ENCODE peak calls at places on chromosomes 16 and 17, in ten cellular contexts. One of them, this sample, is unnamed.

GRCh38 chr17:888998-889401 is 90.6 kb downstream of the NXN start:
- DNase-seq in activated CD8-positive, alpha-beta memory T cell treated with anti-CD3 and anti-CD28 coated beads for 4 hours: no peak
- DNase-seq in NCI-H2029: no peak
- DNase-seq in progenitor cell of endocrine pancreas: no peak
- DNase-seq in OCI-LY7: peak
- DNase-seq in ureter: no peak
- DNase-seq in H54: no peak
- DNase-seq in mammary epithelial cell: no peak
- DNase-seq in HCT116: no peak
- DNase-seq in ELR: no peak
- DNase-seq in this sample: no peak

GRCh38 chr16:69384974-69385373 is 833 bp downstream of the TERF2 start:
- DNase-seq in activated CD8-positive, alpha-beta memory T cell treated with anti-CD3 and anti-CD28 coated beads for 4 hours: no peak
- DNase-seq in NCI-H2029: no peak
- DNase-seq in progenitor cell of endocrine pancreas: no peak
- DNase-seq in OCI-LY7: peak
- DNase-seq in ureter: no peak
- DNase-seq in H54: no peak
- DNase-seq in mammary epithelial cell: no peak
- DNase-seq in HCT116: no peak
- DNase-seq in ELR: no peak
- DNase-seq in this sample: no peak

GRCh38 chr17:57879437-57880085 is 29.7 kb upstream of the MRPS23 start:
- DNase-seq in activated CD8-positive, alpha-beta memory T cell treated with anti-CD3 and anti-CD28 coated beads for 4 hours: no peak
- DNase-seq in NCI-H2029: no peak
- DNase-seq in progenitor cell of endocrine pancreas: no peak
- DNase-seq in OCI-LY7: no peak
- DNase-seq in ureter: no peak
- DNase-seq in H54: peak
- DNase-seq in mammary epithelial cell: no peak
- DNase-seq in HCT116: no peak
- DNase-seq in ELR: peak
- DNase-seq in this sample: no peak

GRCh38 chr16:3094289-3095027 is 4.6 kb downstream of the ZSCAN10 start:
- DNase-seq in activated CD8-positive, alpha-beta memory T cell treated with anti-CD3 and anti-CD28 coated beads for 4 hours: no peak
- DNase-seq in NCI-H2029: no peak
- DNase-seq in progenitor cell of endocrine pancreas: no peak
- DNase-seq in OCI-LY7: peak
- DNase-seq in ureter: no peak
- DNase-seq in H54: peak
- DNase-seq in mammary epithelial cell: peak
- DNase-seq in HCT116: peak
- DNase-seq in ELR: peak
- DNase-seq in this sample: peak

GRCh38 chr17:46771601-46772012 is 46.9 kb downstream of the WNT3 start:
- DNase-seq in activated CD8-positive, alpha-beta memory T cell treated with anti-CD3 and anti-CD28 coated beads for 4 hours: no peak
- DNase-seq in NCI-H2029: no peak
- DNase-seq in progenitor cell of endocrine pancreas: no peak
- DNase-seq in OCI-LY7: peak
- DNase-seq in ureter: no peak
- DNase-seq in H54: peak
- DNase-seq in mammary epithelial cell: no peak
- DNase-seq in HCT116: no peak
- DNase-seq in ELR: peak
- DNase-seq in this sample: peak

GRCh38 chr17:7997186-7997585 is 5.2 kb upstream of the GUCY2D start:
- DNase-seq in activated CD8-positive, alpha-beta memory T cell treated with anti-CD3 and anti-CD28 coated beads for 4 hours: no peak
- DNase-seq in NCI-H2029: no peak
- DNase-seq in progenitor cell of endocrine pancreas: no peak
- DNase-seq in OCI-LY7: peak
- DNase-seq in ureter: no peak
- DNase-seq in H54: peak
- DNase-seq in mammary epithelial cell: peak
- DNase-seq in HCT116: peak
- DNase-seq in ELR: peak
- DNase-seq in this sample: no peak

GRCh38 chr17:83194761-83195329 is 115.4 kb downstream of the METRNL start:
- DNase-seq in activated CD8-positive, alpha-beta memory T cell treated with anti-CD3 and anti-CD28 coated beads for 4 hours: no peak
- DNase-seq in NCI-H2029: no peak
- DNase-seq in progenitor cell of endocrine pancreas: no peak
- DNase-seq in OCI-LY7: no peak
- DNase-seq in ureter: no peak
- DNase-seq in H54: peak
- DNase-seq in mammary epithelial cell: no peak
- DNase-seq in HCT116: no peak
- DNase-seq in ELR: peak
- DNase-seq in this sample: no peak

GRCh38 chr17:45722161-45722560 is 62.0 kb upstream of the CRHR1 start:
- DNase-seq in activated CD8-positive, alpha-beta memory T cell treated with anti-CD3 and anti-CD28 coated beads for 4 hours: no peak
- DNase-seq in NCI-H2029: no peak
- DNase-seq in progenitor cell of endocrine pancreas: no peak
- DNase-seq in OCI-LY7: no peak
- DNase-seq in ureter: no peak
- DNase-seq in H54: no peak
- DNase-seq in mammary epithelial cell: no peak
- DNase-seq in HCT116: peak
- DNase-seq in ELR: peak
- DNase-seq in this sample: no peak

GRCh38 chr17:40553694-40554534 is 11.4 kb downstream of the CCR7 start:
- DNase-seq in activated CD8-positive, alpha-beta memory T cell treated with anti-CD3 and anti-CD28 coated beads for 4 hours: no peak
- DNase-seq in NCI-H2029: peak
- DNase-seq in progenitor cell of endocrine pancreas: no peak
- DNase-seq in OCI-LY7: peak
- DNase-seq in ureter: peak
- DNase-seq in H54: no peak
- DNase-seq in mammary epithelial cell: no peak
- DNase-seq in HCT116: no peak
- DNase-seq in ELR: no peak
- DNase-seq in this sample: peak

GRCh38 chr17:79443026-79443425 is 167.8 kb downstream of the RBFOX3 start:
- DNase-seq in activated CD8-positive, alpha-beta memory T cell treated with anti-CD3 and anti-CD28 coated beads for 4 hours: no peak
- DNase-seq in NCI-H2029: no peak
- DNase-seq in progenitor cell of endocrine pancreas: no peak
- DNase-seq in OCI-LY7: no peak
- DNase-seq in ureter: no peak
- DNase-seq in H54: no peak
- DNase-seq in mammary epithelial cell: no peak
- DNase-seq in HCT116: no peak
- DNase-seq in ELR: no peak
- DNase-seq in this sample: no peak

GRCh38 chr17:48995871-48996695 is 1.1 kb upstream of the IGF2BP1 start:
- DNase-seq in activated CD8-positive, alpha-beta memory T cell treated with anti-CD3 and anti-CD28 coated beads for 4 hours: no peak
- DNase-seq in NCI-H2029: no peak
- DNase-seq in progenitor cell of endocrine pancreas: peak
- DNase-seq in OCI-LY7: peak
- DNase-seq in ureter: no peak
- DNase-seq in H54: peak
- DNase-seq in mammary epithelial cell: no peak
- DNase-seq in HCT116: no peak
- DNase-seq in ELR: peak
- DNase-seq in this sample: no peak

GRCh38 chr16:47553853-47554564 is 92.9 kb downstream of the PHKB start:
- DNase-seq in activated CD8-positive, alpha-beta memory T cell treated with anti-CD3 and anti-CD28 coated beads for 4 hours: no peak
- DNase-seq in NCI-H2029: no peak
- DNase-seq in progenitor cell of endocrine pancreas: no peak
- DNase-seq in OCI-LY7: no peak
- DNase-seq in ureter: no peak
- DNase-seq in H54: no peak
- DNase-seq in mammary epithelial cell: no peak
- DNase-seq in HCT116: no peak
- DNase-seq in ELR: no peak
- DNase-seq in this sample: no peak

GRCh38 chr17:49545811-49546545 is 29.7 kb upstream of the NXPH3 start:
- DNase-seq in activated CD8-positive, alpha-beta memory T cell treated with anti-CD3 and anti-CD28 coated beads for 4 hours: no peak
- DNase-seq in NCI-H2029: no peak
- DNase-seq in progenitor cell of endocrine pancreas: no peak
- DNase-seq in OCI-LY7: no peak
- DNase-seq in ureter: no peak
- DNase-seq in H54: no peak
- DNase-seq in mammary epithelial cell: no peak
- DNase-seq in HCT116: no peak
- DNase-seq in ELR: no peak
- DNase-seq in this sample: no peak

GRCh38 chr16:47664653-47665325 is 203.7 kb downstream of the PHKB start:
- DNase-seq in activated CD8-positive, alpha-beta memory T cell treated with anti-CD3 and anti-CD28 coated beads for 4 hours: no peak
- DNase-seq in NCI-H2029: no peak
- DNase-seq in progenitor cell of endocrine pancreas: no peak
- DNase-seq in OCI-LY7: no peak
- DNase-seq in ureter: no peak
- DNase-seq in H54: no peak
- DNase-seq in mammary epithelial cell: no peak
- DNase-seq in HCT116: no peak
- DNase-seq in ELR: no peak
- DNase-seq in this sample: no peak

GRCh38 chr17:4599505-4600281 is 15.4 kb downstream of the SMTNL2 start:
- DNase-seq in activated CD8-positive, alpha-beta memory T cell treated with anti-CD3 and anti-CD28 coated beads for 4 hours: no peak
- DNase-seq in NCI-H2029: no peak
- DNase-seq in progenitor cell of endocrine pancreas: no peak
- DNase-seq in OCI-LY7: no peak
- DNase-seq in ureter: no peak
- DNase-seq in H54: no peak
- DNase-seq in mammary epithelial cell: no peak
- DNase-seq in HCT116: no peak
- DNase-seq in ELR: no peak
- DNase-seq in this sample: no peak

GRCh38 chr17:73401911-73402310 is 90.1 kb upstream of the CDC42EP4 start:
- DNase-seq in activated CD8-positive, alpha-beta memory T cell treated with anti-CD3 and anti-CD28 coated beads for 4 hours: no peak
- DNase-seq in NCI-H2029: no peak
- DNase-seq in progenitor cell of endocrine pancreas: no peak
- DNase-seq in OCI-LY7: no peak
- DNase-seq in ureter: no peak
- DNase-seq in H54: no peak
- DNase-seq in mammary epithelial cell: no peak
- DNase-seq in HCT116: no peak
- DNase-seq in ELR: peak
- DNase-seq in this sample: no peak